ENCODE peak calls at places on chromosomes 6 and 20, in four cellular contexts. N is DND-41, W is fibroblast of mammary gland, D is B cell. R is an unnamed sample.

GRCh38 chr6:38459291-38459690 is 180.4 kb downstream of the BTBD9 start:
- DNase-seq in N (no peak), W (peak; percentile 40), D (no peak), R (no peak)

GRCh38 chr20:20568604-20569205 is 143.7 kb downstream of the RALGAPA2 start:
- DNase-seq in N (peak; percentile 41), W (peak; percentile 58), D (no peak), R (no peak)

GRCh38 chr6:116564921-116565872 is 6.1 kb upstream of the RWDD1 start:
- DNase-seq in N (no peak), W (no peak), D (peak; percentile 19), R (no peak)

GRCh38 chr6:3385660-3386151 is 71.1 kb downstream of the SLC22A23 start:
- DNase-seq in N (no peak), W (peak; percentile 41), D (no peak), R (no peak)

GRCh38 chr6:98946877-98947410 is 802 bp downstream of the FBXL4 start:
- DNase-seq in N (peak; percentile 71), W (peak; percentile 26), D (peak; percentile 12), R (peak; percentile 67)

GRCh38 chr6:87922947-87923330 is 124.7 kb upstream of the SPACA1 start:
- DNase-seq in N (no peak), W (no peak), D (peak; percentile 53), R (no peak)

GRCh38 chr6:46251583-46252339 is 81.0 kb upstream of the ENPP5 start:
- DNase-seq in N (no peak), W (no peak), D (no peak), R (no peak)

GRCh38 chr6:166027761-166028160 is 139.9 kb downstream of the TBXT start:
- DNase-seq in N (no peak), W (peak; percentile 55), D (no peak), R (no peak)

GRCh38 chr6:112600168-112600567 is 253.0 kb downstream of the RFPL4B start:
- DNase-seq in N (no peak), W (no peak), D (no peak), R (no peak)
- TF ChIP-seq CTCF in N (no peak), W (no peak), D (no peak), R (no peak)

GRCh38 chr6:144462058-144462457 is 176.9 kb downstream of the UTRN start:
- DNase-seq in N (no peak), W (no peak), D (no peak), R (no peak)

DNA sequence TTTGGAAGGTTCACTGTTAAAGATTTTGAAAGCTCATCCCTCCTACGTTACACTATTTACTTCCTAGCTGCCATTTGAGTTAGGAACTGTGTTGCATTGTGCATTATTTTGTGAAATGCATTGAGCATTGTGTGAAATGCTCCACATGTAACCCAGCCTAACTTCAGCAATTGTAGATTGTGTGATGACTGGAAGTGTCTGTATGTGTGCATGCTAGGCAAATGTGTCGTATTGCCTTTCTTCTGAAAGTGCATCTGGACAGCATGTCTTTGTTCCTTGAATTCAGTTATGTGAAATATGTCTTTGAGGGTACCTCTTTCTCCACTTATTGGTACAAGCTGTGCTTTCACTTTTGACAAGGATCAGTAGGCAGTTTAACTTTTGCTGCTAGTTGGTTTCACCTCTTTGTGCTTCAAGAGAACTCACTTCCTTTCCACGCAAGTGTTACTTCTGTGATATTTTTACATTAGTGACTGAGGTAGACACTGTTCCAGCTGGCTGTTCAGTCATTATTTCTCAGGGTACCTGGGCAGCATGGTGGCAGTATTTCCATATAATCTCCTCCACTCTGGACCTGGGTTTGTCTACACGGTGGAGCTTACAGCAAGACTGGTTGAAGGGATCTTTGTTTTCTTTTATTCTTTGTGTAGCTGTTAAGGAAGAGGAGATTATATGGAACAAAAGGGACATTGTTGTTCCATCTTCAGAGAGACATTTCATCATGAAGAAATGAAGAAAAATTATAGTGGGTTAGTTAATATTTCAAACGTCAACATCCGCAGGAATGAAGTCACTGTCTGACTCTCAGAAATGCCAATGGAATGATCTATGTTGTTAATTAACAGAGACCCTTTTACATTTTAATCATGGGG is 175.3 kb downstream of the UTRN start:
- DNase-seq in N (no peak), W (no peak), D (no peak), R (no peak)
- TF ChIP-seq CTCF in N (no peak), W (no peak), D (no peak), R (no peak)

DNA sequence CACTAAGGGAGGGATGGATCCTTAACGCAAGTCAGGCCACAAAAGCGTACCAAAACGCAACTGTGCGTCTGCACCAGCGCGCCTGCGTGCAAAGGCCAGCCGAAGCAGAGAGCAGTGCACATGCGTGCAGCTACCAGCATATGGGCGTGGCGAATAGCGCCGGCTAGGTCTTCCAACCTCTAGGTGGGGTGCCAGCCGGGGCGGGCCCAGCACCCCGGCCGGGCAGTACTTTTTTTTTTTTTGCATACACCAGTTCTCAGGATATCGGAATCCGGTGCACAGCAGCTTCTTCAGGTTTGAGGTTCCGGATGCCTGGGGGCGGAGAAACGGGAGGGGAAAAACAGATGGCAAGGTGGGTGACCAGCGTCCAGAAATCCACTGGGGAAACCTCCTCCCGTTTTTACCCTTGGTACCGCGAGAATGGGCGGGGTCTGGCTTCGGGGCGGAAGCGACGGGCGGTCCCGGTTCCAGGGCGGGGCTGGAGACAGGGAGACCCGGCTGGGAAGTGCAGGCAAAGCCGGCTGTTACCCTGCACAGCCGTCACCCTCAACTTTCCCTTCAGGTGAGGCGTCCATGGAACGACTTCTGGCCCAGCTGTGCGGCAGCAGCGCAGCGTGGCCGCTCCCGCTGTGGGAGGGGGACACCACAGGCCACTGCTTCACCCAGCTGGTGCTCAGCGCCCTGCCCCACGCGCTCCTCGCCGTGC is at the start of gene ABCC10:
- DNase-seq in N (peak; percentile 96), W (peak; percentile 98), D (peak; percentile 98), R (peak; percentile 94)
- TF ChIP-seq CTCF in N (peak; percentile 62), W (peak; percentile 37), D (peak; percentile 21), R (no peak)

DNA sequence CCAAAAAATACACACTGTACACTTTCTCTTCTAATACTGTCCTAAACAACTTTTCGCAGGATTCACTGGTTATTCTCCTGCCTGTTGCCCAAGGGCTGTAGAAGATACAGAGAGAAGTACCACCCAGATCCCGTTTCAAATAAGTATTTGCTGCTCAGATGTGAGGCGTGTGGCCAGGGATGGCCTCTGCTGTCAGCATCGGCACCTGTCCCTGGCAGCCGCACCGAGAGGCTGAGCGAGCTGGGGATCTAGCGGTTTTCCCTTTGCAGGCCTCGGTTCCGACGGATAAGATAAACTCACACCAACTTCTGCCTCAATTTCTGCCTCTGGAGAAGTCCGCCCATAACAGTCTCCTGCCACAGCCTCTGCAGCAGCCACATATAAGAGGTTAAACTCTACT is 685.2 kb upstream of the AGPAT4 start:
- DNase-seq in N (no peak), W (no peak), D (no peak), R (no peak)
- TF ChIP-seq CTCF in N (no peak), W (no peak), D (no peak), R (no peak)

GRCh38 chr6:7561153-7561964 is 19.9 kb downstream of the DSP start:
- DNase-seq in N (no peak), W (peak; percentile 38), D (no peak), R (no peak)

GRCh38 chr6:7557652-7558051 is 16.2 kb downstream of the DSP start:
- DNase-seq in N (no peak), W (no peak), D (no peak), R (no peak)

GRCh38 chr6:7559651-7560385 is 18.3 kb downstream of the DSP start:
- DNase-seq in N (no peak), W (peak; percentile 47), D (no peak), R (no peak)

GRCh38 chr6:7556394-7557106 is 15.1 kb downstream of the DSP start:
- DNase-seq in N (no peak), W (no peak), D (no peak), R (no peak)

DNA sequence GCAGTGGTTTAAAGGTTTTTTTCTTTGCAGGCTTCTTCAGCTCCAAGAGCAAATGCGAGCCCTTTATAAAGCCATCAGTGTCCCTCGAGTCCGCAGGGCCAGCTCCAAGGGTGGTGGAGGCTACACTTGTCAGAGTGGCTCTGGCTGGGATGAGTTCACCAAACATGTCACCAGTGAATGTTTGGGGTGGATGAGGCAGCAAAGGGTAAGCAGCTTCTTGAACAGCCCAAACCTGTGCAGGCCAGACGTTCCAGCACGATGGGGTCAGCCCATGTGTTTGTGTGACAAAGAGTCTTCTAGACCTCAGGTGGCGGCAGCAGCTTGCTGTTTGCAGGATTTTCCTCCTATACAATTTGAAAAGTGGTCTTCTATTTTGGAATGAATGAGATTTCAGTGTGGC is 17.7 kb downstream of the DSP start:
- DNase-seq in N (no peak), W (no peak), D (no peak), R (no peak)
- TF ChIP-seq CTCF in N (no peak), W (no peak), D (no peak), R (no peak)

GRCh38 chr6:121351911-121352310 is 17.6 kb upstream of the TBC1D32 start:
- DNase-seq in N (no peak), W (no peak), D (no peak), R (no peak)

GRCh38 chr6:121356575-121356974 is 22.3 kb upstream of the TBC1D32 start:
- DNase-seq in N (no peak), W (no peak), D (no peak), R (no peak)

GRCh38 chr6:121349596-121349995 is 15.3 kb upstream of the TBC1D32 start:
- DNase-seq in N (no peak), W (no peak), D (no peak), R (no peak)

GRCh38 chr6:121354764-121355163 is 20.5 kb upstream of the TBC1D32 start:
- DNase-seq in N (no peak), W (peak; percentile 14), D (no peak), R (no peak)
- TF ChIP-seq CTCF in N (peak; percentile 56), W (peak; percentile 36), D (peak; percentile 62), R (peak; percentile 34)

DNA sequence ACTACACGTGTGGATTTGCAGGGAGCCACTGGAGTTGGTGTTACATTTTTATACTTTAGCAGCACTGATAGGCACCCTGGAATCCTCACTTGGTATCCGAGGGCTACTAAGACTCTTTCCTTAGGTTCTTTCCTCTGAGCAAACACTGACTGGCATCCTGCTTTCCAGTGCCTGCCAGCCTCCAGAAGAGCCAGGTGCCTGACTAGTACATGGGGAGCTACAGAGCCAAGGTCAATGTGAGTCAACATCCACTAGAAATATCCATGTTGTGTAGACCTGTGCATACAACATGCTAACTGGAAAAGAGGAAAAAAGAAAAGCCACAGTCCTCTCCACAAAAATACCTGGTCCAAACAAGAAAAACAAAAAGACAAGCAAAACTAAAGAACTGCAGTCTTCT is 5.9 kb downstream of the TUBB1 start:
- DNase-seq in N (peak; percentile 1), W (no peak), D (no peak), R (no peak)
- TF ChIP-seq CTCF in N (no peak), W (no peak), D (no peak), R (no peak)

GRCh38 chr20:44598413-44599290 is 16.3 kb downstream of the PKIG start:
- DNase-seq in N (peak; percentile 47), W (no peak), D (no peak), R (no peak)
- TF ChIP-seq CTCF in N (peak; percentile 48), W (no peak), D (peak; percentile 27), R (peak; percentile 13)